ENCODE peak calls at places on chromosomes 2 and 18, in six cellular contexts. W, O, N, T, B and L are unnamed samples.

GRCh38 chr2:121034551-121034950 is 250.5 kb downstream of the TFCP2L1 start:
- DNase-seq in W (no peak), O (no peak), N (peak; percentile 20), T (no peak), B (no peak), L (no peak)

GRCh38 chr2:171836151-171836910 is 57.7 kb downstream of the SLC25A12 start:
- DNase-seq in W (no peak), O (no peak), N (no peak), T (no peak), B (no peak), L (no peak)

GRCh38 chr2:128552141-128552805 is 233.6 kb upstream of the HS6ST1 start:
- DNase-seq in W (no peak), O (no peak), N (no peak), T (no peak), B (no peak), L (no peak)

GRCh38 chr2:56167616-56168015 is 16.2 kb upstream of the CCDC85A start:
- DNase-seq in W (peak; percentile 85), O (no peak), N (no peak), T (no peak), B (no peak), L (no peak)

GRCh38 chr2:241445426-241445825 is 63.0 kb downstream of the STK25 start:
- DNase-seq in W (no peak), O (no peak), N (no peak), T (no peak), B (no peak), L (no peak)

GRCh38 chr2:166727105-166727504 is 161.2 kb upstream of the XIRP2 start:
- DNase-seq in W (no peak), O (no peak), N (no peak), T (no peak), B (no peak), L (no peak)

GRCh38 chr2:173076557-173077345 is 1.1 kb downstream of the MAP3K20 start:
- DNase-seq in W (peak; percentile 55), O (peak; percentile 75), N (peak; percentile 66), T (peak; percentile 39), B (peak; percentile 15), L (no peak)

GRCh38 chr2:1704606-1705556 is 39.4 kb downstream of the PXDN start:
- DNase-seq in W (peak; percentile 62), O (no peak), N (no peak), T (no peak), B (no peak), L (no peak)

GRCh38 chr2:10097352-10098148 is 17.3 kb upstream of the CYS1 start:
- DNase-seq in W (peak; percentile 38), O (peak; percentile 62), N (peak; percentile 70), T (no peak), B (peak; percentile 33), L (no peak)

GRCh38 chr2:102337012-102337411 is 18.6 kb upstream of the IL18R1 start:
- DNase-seq in W (peak; percentile 82), O (no peak), N (no peak), T (no peak), B (no peak), L (no peak)

GRCh38 chr18:24177499-24178133 is 38.8 kb downstream of the CABYR start:
- DNase-seq in W (no peak), O (no peak), N (no peak), T (no peak), B (no peak), L (no peak)

GRCh38 chr2:18301421-18302139 is 258.9 kb downstream of the RDH14 start:
- DNase-seq in W (no peak), O (no peak), N (no peak), T (no peak), B (no peak), L (no peak)

GRCh38 chr18:42196651-42197050 is 241.6 kb downstream of the PIK3C3 start:
- DNase-seq in W (peak; percentile 36), O (peak; percentile 75), N (no peak), T (no peak), B (no peak), L (no peak)